ENCODE peak calls at places on chromosomes 16 and 17, in four cellular contexts. X is stomach, K is tibial nerve, B is uterus. J is an unnamed sample.
A peak's percentile ranks its signal among the peaks of the same experiment; 100 is the strongest.

GRCh38 chr17:58394534-58395223 is 22.7 kb downstream of the RNF43 start:
- DNase-seq in X (no peak), K (no peak), B (no peak), J (no peak)

GRCh38 chr17:33144837-33145236 is 148.3 kb downstream of the ASIC2 start:
- DNase-seq in X (no peak), K (no peak), B (no peak), J (no peak)

GRCh38 chr17:18261146-18261515 is 669 bp downstream of the MIEF2 start:
- DNase-seq in X (peak; percentile 77), K (no peak), B (peak; percentile 63), J (no peak)

GRCh38 chr17:33520404-33521032 is 227.4 kb upstream of the ASIC2 start:
- DNase-seq in X (peak; percentile 41), K (no peak), B (peak; percentile 44), J (no peak)

GRCh38 chr16:29290631-29291247 is 115.8 kb downstream of the NPIPB11 start:
- DNase-seq in X (peak; percentile 95), K (peak; percentile 94), B (peak; percentile 96), J (peak; percentile 97)

GRCh38 chr17:76088041-76088867 is 9.3 kb downstream of the ZACN start:
- DNase-seq in X (no peak), K (no peak), B (no peak), J (peak; percentile 85)

GRCh38 chr16:12618515-12618914 is 185.2 kb downstream of the CPPED1 start:
- DNase-seq in X (no peak), K (no peak), B (no peak), J (peak; percentile 43)

GRCh38 chr16:49855822-49856740 is at the start of gene ZNF423:
- DNase-seq in X (no peak), K (no peak), B (peak; percentile 40), J (no peak)

GRCh38 chr16:74601131-74601871 is 5.6 kb downstream of the GLG1 start:
- DNase-seq in X (no peak), K (no peak), B (no peak), J (no peak)

GRCh38 chr16:72853575-72853974 is 194.4 kb downstream of the ZFHX3 start:
- DNase-seq in X (no peak), K (no peak), B (no peak), J (no peak)

GRCh38 chr17:6365187-6365943 is 69.6 kb downstream of the AIPL1 start:
- DNase-seq in X (no peak), K (no peak), B (no peak), J (no peak)

GRCh38 chr16:2966043-2966802 is 2.1 kb downstream of the KREMEN2 start:
- DNase-seq in X (no peak), K (no peak), B (no peak), J (no peak)

GRCh38 chr16:72400257-72401078 is 228.5 kb upstream of the PMFBP1 start:
- DNase-seq in X (no peak), K (no peak), B (no peak), J (no peak)

GRCh38 chr17:1783834-1784611 is 22.2 kb downstream of the SERPINF1 start:
- DNase-seq in X (peak; percentile 63), K (peak; percentile 82), B (peak; percentile 88), J (peak; percentile 99)

GRCh38 chr16:85463228-85463611 is 149.9 kb upstream of the GSE1 start:
- DNase-seq in X (no peak), K (no peak), B (no peak), J (no peak)

GRCh38 chr17:5437721-5438317 is 1.1 kb downstream of the C1QBP start:
- DNase-seq in X (no peak), K (no peak), B (no peak), J (no peak)

GRCh38 chr17:11279776-11280344 is 38.8 kb downstream of the SHISA6 start:
- DNase-seq in X (no peak), K (no peak), B (no peak), J (peak; percentile 22)

GRCh38 chr16:11744075-11744470 is 1.4 kb upstream of the TXNDC11 start:
- DNase-seq in X (no peak), K (no peak), B (no peak), J (no peak)

GRCh38 chr17:60939318-60939717 is 261.7 kb downstream of the BCAS3 start:
- DNase-seq in X (no peak), K (no peak), B (no peak), J (no peak)

GRCh38 chr17:79160980-79161621 is 86.5 kb downstream of the ENGASE start:
- DNase-seq in X (no peak), K (no peak), B (no peak), J (no peak)

GRCh38 chr17:78359216-78359935 is 501 bp downstream of the SOCS3 start:
- DNase-seq in X (no peak), K (no peak), B (no peak), J (no peak)

GRCh38 chr17:50037321-50038107 is 18.4 kb upstream of the ITGA3 start:
- DNase-seq in X (peak; percentile 56), K (peak; percentile 14), B (peak; percentile 78), J (no peak)

GRCh38 chr17:9240659-9241370 is 219.5 kb downstream of the NTN1 start:
- DNase-seq in X (peak; percentile 47), K (peak; percentile 70), B (peak; percentile 84), J (no peak)

GRCh38 chr16:12262454-12263180 is 286.1 kb downstream of the SNX29 start:
- DNase-seq in X (peak; percentile 44), K (no peak), B (no peak), J (no peak)

GRCh38 chr16:79929260-79929977 is 328.9 kb upstream of the MAF start:
- DNase-seq in X (no peak), K (no peak), B (no peak), J (no peak)

GRCh38 chr17:31385428-31386285 is 5.8 kb upstream of the RAB11FIP4 start:
- DNase-seq in X (no peak), K (no peak), B (no peak), J (no peak)

GRCh38 chr16:7182510-7183109 is 150.0 kb upstream of the RBFOX1 start:
- DNase-seq in X (no peak), K (no peak), B (no peak), J (no peak)

GRCh38 chr16:49859139-49859947 is 3.4 kb upstream of the ZNF423 start:
- DNase-seq in X (no peak), K (no peak), B (peak; percentile 77), J (no peak)

GRCh38 chr17:230371-230770 is 48.9 kb upstream of the DOC2B start:
- DNase-seq in X (no peak), K (no peak), B (no peak), J (no peak)

GRCh38 chr17:229130-229944 is 47.9 kb upstream of the DOC2B start:
- DNase-seq in X (no peak), K (no peak), B (no peak), J (no peak)

GRCh38 chr17:231966-232807 is 50.7 kb upstream of the DOC2B start:
- DNase-seq in X (no peak), K (no peak), B (peak; percentile 7), J (no peak)

GRCh38 chr17:229945-230235 is 48.4 kb upstream of the DOC2B start:
- DNase-seq in X (no peak), K (no peak), B (no peak), J (no peak)

DNA sequence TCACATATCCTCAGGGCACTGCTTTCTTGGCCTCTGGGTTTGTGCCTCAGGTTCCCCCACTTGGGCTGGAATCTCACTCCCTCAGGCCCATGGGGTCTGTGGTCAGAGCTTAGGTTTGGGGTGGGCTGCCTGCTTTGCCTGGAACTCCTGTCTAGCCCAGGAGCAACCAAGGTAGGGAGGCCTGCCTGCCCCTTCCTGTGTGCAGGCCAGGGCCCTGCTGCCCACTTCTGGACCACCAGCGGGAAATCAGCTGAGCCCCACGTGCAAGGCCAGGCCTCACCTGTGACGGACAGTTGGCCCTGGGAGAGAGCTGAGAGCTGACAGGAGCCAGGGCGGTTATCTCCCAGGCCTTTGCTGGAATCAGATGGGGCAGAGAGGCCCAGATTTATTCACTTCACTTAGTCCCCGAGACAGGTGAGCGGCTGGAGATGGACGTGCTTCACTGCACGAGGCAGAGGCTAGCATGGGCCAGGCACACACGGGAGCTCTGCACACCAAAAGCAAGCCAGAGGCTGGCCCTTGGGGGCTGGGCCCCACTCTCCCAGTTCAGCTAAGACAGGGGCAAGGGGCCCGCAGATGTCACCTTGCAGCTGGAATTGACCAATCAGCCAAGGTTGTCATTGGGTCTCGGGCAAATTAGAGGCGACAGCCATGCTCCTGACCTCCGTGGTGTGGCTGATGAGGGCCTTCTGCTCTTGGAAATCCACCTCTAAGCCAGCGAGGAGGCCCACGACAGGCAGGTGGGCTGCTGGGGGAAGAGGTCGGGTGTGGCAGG is 49.9 kb upstream of the DOC2B start:
- DNase-seq in X (no peak), K (no peak), B (no peak), J (no peak)
- H3K4me1 ChIP-seq in X (peaks cover 6% of the 10 kb centered on the region), K (no peaks in the 10 kb centered on the region), B (no peaks in the 10 kb centered on the region), J (no peaks in the 10 kb centered on the region)

GRCh38 chr16:69727916-69728270 is 1.5 kb upstream of the NQO1 start:
- DNase-seq in X (peak; percentile 85), K (no peak), B (no peak), J (no peak)
- H3K4me3 ChIP-seq in X (no peak overlapping the region), K (no peak overlapping the region), B (no peak overlapping the region), J (no peak overlapping the region)

GRCh38 chr17:56809106-56809819 is 24.5 kb downstream of the C17orf67 start:
- DNase-seq in X (no peak), K (no peak), B (no peak), J (no peak)
- TF ChIP-seq POLR2A in X (no peak), K (no peak), B (no peak), J (no peak)

GRCh38 chr17:41656249-41657023 is 32.1 kb upstream of the KRT17 start:
- DNase-seq in X (no peak), K (no peak), B (no peak), J (no peak)

GRCh38 chr17:41657164-41657754 is 31.4 kb upstream of the EIF1 start:
- DNase-seq in X (no peak), K (no peak), B (no peak), J (no peak)

GRCh38 chr17:41654908-41655607 is 30.7 kb upstream of the KRT17 start:
- DNase-seq in X (no peak), K (no peak), B (no peak), J (no peak)

GRCh38 chr17:41654134-41654907 is 29.9 kb upstream of the KRT17 start:
- DNase-seq in X (peak; percentile 94), K (no peak), B (no peak), J (no peak)

GRCh38 chr17:41655611-41656111 is 31.3 kb upstream of the KRT17 start:
- DNase-seq in X (peak; percentile 92), K (peak; percentile 29), B (no peak), J (no peak)
- H3K4me1 ChIP-seq in X (peaks cover 59% of the 10 kb centered on the region), K (no peaks in the 10 kb centered on the region), B (no peaks in the 10 kb centered on the region), J (peaks cover 70% of the 10 kb centered on the region)

DNA sequence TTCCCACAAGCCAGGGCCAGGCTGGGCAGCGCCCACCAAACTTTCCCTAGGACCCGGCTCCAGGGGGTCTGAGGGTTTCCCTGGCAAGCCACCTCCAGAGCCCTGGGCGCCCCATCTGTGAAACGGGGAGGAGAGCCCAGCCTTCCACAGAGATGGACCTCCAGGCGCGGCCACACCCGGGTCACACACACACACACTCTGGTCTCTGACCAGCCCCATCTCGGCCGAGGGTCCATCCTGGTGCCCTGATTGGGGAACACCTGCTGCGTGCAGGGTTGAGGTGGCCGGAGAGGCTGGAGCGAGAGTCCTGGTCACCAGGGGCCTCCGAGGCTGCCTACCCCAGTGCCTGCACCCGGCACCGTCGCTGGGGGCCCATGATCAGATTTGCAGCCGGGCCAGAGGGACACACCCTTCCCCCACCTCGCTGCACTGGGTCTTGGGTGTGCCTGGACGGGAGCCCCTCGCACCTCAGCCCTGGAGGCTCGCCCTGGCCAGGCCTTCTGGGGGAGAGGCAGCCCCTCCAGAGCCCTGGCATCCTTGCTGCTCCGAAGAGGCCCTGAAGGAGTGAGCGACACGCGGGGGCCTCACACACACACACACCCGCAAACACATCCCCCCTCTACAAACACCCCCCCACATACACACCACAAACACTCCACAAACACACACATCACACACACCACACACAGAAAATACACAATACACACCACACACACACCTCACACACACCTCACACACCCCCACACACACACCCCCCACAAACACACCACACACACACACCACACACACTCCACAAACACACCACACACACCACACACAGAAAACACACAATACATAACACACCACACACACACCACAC is 29.7 kb downstream of the SLC25A10 start:
- DNase-seq in X (no peak), K (no peak), B (no peak), J (no peak)
- H3K4me3 ChIP-seq in X (no peak overlapping the region), K (no peak overlapping the region), B (no peak overlapping the region), J (no peak overlapping the region)

J was measured in vagina.